ENCODE peak calls at places on chromosomes 13 and 19, in seven cellular contexts. S, O, D, N, M, X and R are unnamed samples.

GRCh38 chr13:102142473-102142826 is 259.4 kb downstream of the FGF14 start:
- DNase-seq in O (no peak), M (no peak), D (no peak), X (no peak), S (no peak), N (no peak), R (no peak)

GRCh38 chr13:20512042-20512683 is 13.5 kb downstream of the CRYL1 start:
- DNase-seq in X (no peak), D (no peak), N (peak), O (no peak), M (peak), S (no peak), R (no peak)

GRCh38 chr13:21541980-21542379 is 62.0 kb downstream of the MICU2 start:
- DNase-seq in M (no peak), O (no peak), X (no peak), N (no peak), D (no peak), S (no peak), R (no peak)

GRCh38 chr13:80755925-80756324 is 415.0 kb upstream of the SPRY2 start:
- DNase-seq in N (no peak), O (no peak), X (no peak), D (no peak), S (no peak), M (no peak), R (no peak)

GRCh38 chr13:111217661-111218060 is 102.6 kb downstream of the ARHGEF7 start:
- DNase-seq in N (no peak), O (no peak), S (no peak), M (no peak), D (no peak), X (no peak), R (no peak)

GRCh38 chr19:17922138-17922537 is 10.7 kb upstream of the CCDC124 start:
- DNase-seq in M (no peak), O (no peak), S (no peak), X (no peak), D (no peak), N (no peak), R (no peak)

GRCh38 chr13:46361535-46361934 is 25.5 kb downstream of the RUBCNL start:
- DNase-seq in D (no peak), S (no peak), N (no peak), X (no peak), M (no peak), O (no peak), R (no peak)

GRCh38 chr13:35979378-35979911 is 151.7 kb downstream of the DCLK1 start:
- DNase-seq in X (peak), N (peak), O (peak), D (peak), M (no peak), S (no peak), R (peak)

GRCh38 chr13:113140677-113141590 is 17.5 kb upstream of the PROZ start:
- DNase-seq in O (no peak), D (no peak), X (no peak), M (peak), N (no peak), S (no peak), R (no peak)

GRCh38 chr13:78595819-78596700 is 7.3 kb downstream of the POU4F1 start:
- DNase-seq in X (no peak), M (peak), S (no peak), O (no peak), D (no peak), N (no peak), R (no peak)

GRCh38 chr19:38210458-38210987 is 13.5 kb downstream of the DPF1 start:
- DNase-seq in X (peak), O (peak), M (peak), S (no peak), N (no peak), D (peak), R (peak)

GRCh38 chr13:78604782-78605611 is 1.6 kb upstream of the POU4F1 start:
- DNase-seq in M (peak), S (no peak), N (peak), D (no peak), O (no peak), X (no peak), R (no peak)

GRCh38 chr13:102814025-102814607 is 15.2 kb downstream of the BIVM start:
- DNase-seq in O (no peak), M (no peak), N (no peak), X (no peak), D (no peak), S (no peak), R (no peak)

GRCh38 chr19:45515081-45515624 is 7.9 kb downstream of the VASP start:
- DNase-seq in O (no peak), D (peak), N (no peak), S (no peak), M (no peak), X (no peak), R (peak)

GRCh38 chr13:90591927-90592268 is 755.6 kb upstream of the MIR17HG start:
- DNase-seq in D (no peak), S (no peak), O (no peak), X (peak), N (no peak), M (no peak), R (no peak)

GRCh38 chr13:40355126-40355719 is 311.2 kb downstream of the FOXO1 start:
- DNase-seq in O (no peak), N (no peak), D (no peak), X (no peak), S (no peak), M (no peak), R (no peak)

GRCh38 chr19:18960370-18960769 is 19.4 kb upstream of the HOMER3 start:
- DNase-seq in S (no peak), N (no peak), X (no peak), O (no peak), D (no peak), M (no peak), R (no peak)

GRCh38 chr19:10968527-10969081 is 7.8 kb downstream of the SMARCA4 start:
- DNase-seq in N (no peak), O (no peak), S (no peak), M (no peak), D (no peak), X (no peak), R (no peak)

GRCh38 chr19:3248728-3249315 is 24.4 kb downstream of the CELF5 start:
- DNase-seq in M (no peak), O (no peak), S (no peak), D (no peak), N (no peak), X (no peak), R (no peak)

GRCh38 chr13:109785141-109785891 is 1.1 kb downstream of the IRS2 start:
- DNase-seq in M (peak), X (peak), S (peak), N (peak), O (peak), D (peak), R (peak)

GRCh38 chr19:2733930-2734588 is 5.8 kb downstream of the SLC39A3 start:
- DNase-seq in X (peak), O (no peak), M (no peak), N (no peak), S (no peak), D (no peak), R (no peak)

GRCh38 chr13:73421310-73421912 is 362.6 kb downstream of the KLF5 start:
- DNase-seq in D (no peak), M (no peak), S (no peak), X (no peak), N (no peak), O (peak), R (no peak)

GRCh38 chr19:14979136-14979497 is 547 bp downstream of the SLC1A6 start:
- DNase-seq in N (no peak), M (peak), D (no peak), S (no peak), O (no peak), X (no peak), R (no peak)

GRCh38 chr13:33206425-33206824 is 79.1 kb downstream of the STARD13 start:
- DNase-seq in O (peak), S (no peak), D (no peak), X (no peak), M (no peak), N (no peak), R (no peak)

GRCh38 chr19:55369651-55370304 is 485 bp downstream of the IL11 start:
- DNase-seq in N (peak), S (no peak), X (peak), D (no peak), M (peak), O (peak), R (no peak)

GRCh38 chr19:4350726-4351125 is 7.4 kb downstream of the MPND start:
- DNase-seq in S (no peak), O (no peak), M (no peak), D (no peak), N (no peak), X (no peak), R (no peak)

GRCh38 chr13:73168226-73168992 is 109.6 kb downstream of the KLF5 start:
- DNase-seq in N (peak), S (no peak), D (no peak), O (peak), X (no peak), M (no peak), R (no peak)

GRCh38 chr19:4077800-4078683 is 11.3 kb upstream of the ZBTB7A start:
- DNase-seq in X (no peak), S (peak), D (peak), N (peak), O (no peak), M (no peak), R (peak)

GRCh38 chr19:3945838-3946237 is 13.0 kb downstream of the NMRK2 start:
- DNase-seq in N (no peak), S (no peak), D (no peak), X (peak), M (no peak), O (peak), R (no peak)

GRCh38 chr19:55647732-55648656 is at the start of gene CCDC106:
- DNase-seq in O (peak), X (peak), N (peak), S (peak), M (peak), D (peak), R (peak)

GRCh38 chr19:58350001-58350801 is 3.1 kb downstream of the A1BG start:
- DNase-seq in D (no peak), O (peak), N (no peak), M (no peak), S (no peak), X (no peak), R (peak)

GRCh38 chr19:30476997-30477396 is 104.8 kb downstream of the ZNF536 start:
- DNase-seq in M (no peak), D (no peak), O (no peak), S (no peak), X (no peak), N (no peak), R (no peak)

GRCh38 chr13:110944121-110944967 is 29.5 kb upstream of the ANKRD10 start:
- DNase-seq in X (peak), S (no peak), D (no peak), N (peak), O (peak), M (no peak), R (no peak)

GRCh38 chr13:112113851-112114250 is 46.9 kb downstream of the SOX1 start:
- DNase-seq in N (no peak), S (no peak), D (no peak), O (no peak), X (no peak), M (no peak), R (no peak)

GRCh38 chr13:41492432-41493267 is 35.3 kb downstream of the RGCC start:
- DNase-seq in X (no peak), O (no peak), N (no peak), D (no peak), M (no peak), S (no peak), R (no peak)

GRCh38 chr13:106383791-106384190 is 151.7 kb downstream of the EFNB2 start:
- DNase-seq in X (no peak), N (no peak), O (peak), M (no peak), D (no peak), S (no peak), R (no peak)

GRCh38 chr19:30310806-30311121 is 61.4 kb upstream of the ZNF536 start:
- DNase-seq in N (no peak), D (no peak), M (no peak), S (no peak), X (no peak), O (no peak), R (no peak)

GRCh38 chr19:18176367-18177310 is 3.0 kb downstream of the IFI30 start:
- DNase-seq in X (no peak), O (no peak), M (no peak), S (no peak), N (no peak), D (no peak), R (no peak)